ENCODE peak calls at places on chromosomes 1 and 21, in ten cellular contexts. One of them, this sample, is unnamed.
A peak's percentile ranks its signal among the peaks of the same experiment; 100 is the strongest.

GRCh38 chr1:198528376-198528775 is 12.1 kb downstream of the ATP6V1G3 start:
- DNase-seq in GM19239: no peak
- DNase-seq in left cardiac atrium: no peak
- DNase-seq in AG20443: peak; percentile 11
- DNase-seq in hippocampal formation: no peak
- DNase-seq in NCI-H1092: no peak
- DNase-seq in AG08396: no peak
- DNase-seq in non-pigmented ciliary epithelial cell: peak; percentile 15
- DNase-seq in progenitor cell of endocrine pancreas: no peak
- DNase-seq in stimulated activated effector memory CD8-positive, alpha-beta T cell treated with anti-CD3 and anti-CD28 coated beads, Interleukin-12 subunit alpha, Interleukin-12 subunit beta, amount 100 ng/mL, for 72 hours: no peak
- DNase-seq in this sample: peak; percentile 6

GRCh38 chr1:225915538-225915991 is 8.5 kb downstream of the PYCR2 start:
- DNase-seq in GM19239: no peak
- DNase-seq in left cardiac atrium: no peak
- DNase-seq in AG20443: no peak
- DNase-seq in hippocampal formation: peak; percentile 28
- DNase-seq in NCI-H1092: peak; percentile 21
- DNase-seq in AG08396: no peak
- DNase-seq in non-pigmented ciliary epithelial cell: no peak
- DNase-seq in progenitor cell of endocrine pancreas: no peak
- DNase-seq in stimulated activated effector memory CD8-positive, alpha-beta T cell treated with anti-CD3 and anti-CD28 coated beads, Interleukin-12 subunit alpha, Interleukin-12 subunit beta, amount 100 ng/mL, for 72 hours: no peak
- DNase-seq in this sample: no peak

GRCh38 chr21:26469789-26470188 is 103.3 kb downstream of the CYYR1 start:
- DNase-seq in GM19239: no peak
- DNase-seq in left cardiac atrium: no peak
- DNase-seq in AG20443: peak; percentile 82
- DNase-seq in hippocampal formation: peak; percentile 50
- DNase-seq in NCI-H1092: no peak
- DNase-seq in AG08396: peak; percentile 11
- DNase-seq in non-pigmented ciliary epithelial cell: no peak
- DNase-seq in progenitor cell of endocrine pancreas: no peak
- DNase-seq in stimulated activated effector memory CD8-positive, alpha-beta T cell treated with anti-CD3 and anti-CD28 coated beads, Interleukin-12 subunit alpha, Interleukin-12 subunit beta, amount 100 ng/mL, for 72 hours: no peak
- DNase-seq in this sample: peak; percentile 57

GRCh38 chr21:44006017-44006624 is 6.0 kb upstream of the TRAPPC10 start:
- DNase-seq in GM19239: no peak
- DNase-seq in left cardiac atrium: peak; percentile 69
- DNase-seq in AG20443: peak; percentile 95
- DNase-seq in hippocampal formation: no peak
- DNase-seq in NCI-H1092: no peak
- DNase-seq in AG08396: peak; percentile 90
- DNase-seq in non-pigmented ciliary epithelial cell: peak; percentile 90
- DNase-seq in progenitor cell of endocrine pancreas: no peak
- DNase-seq in stimulated activated effector memory CD8-positive, alpha-beta T cell treated with anti-CD3 and anti-CD28 coated beads, Interleukin-12 subunit alpha, Interleukin-12 subunit beta, amount 100 ng/mL, for 72 hours: no peak
- DNase-seq in this sample: peak; percentile 86

GRCh38 chr1:55958498-55958897 is 620.9 kb downstream of the PLPP3 start:
- DNase-seq in GM19239: no peak
- DNase-seq in left cardiac atrium: no peak
- DNase-seq in AG20443: no peak
- DNase-seq in hippocampal formation: no peak
- DNase-seq in NCI-H1092: no peak
- DNase-seq in AG08396: no peak
- DNase-seq in non-pigmented ciliary epithelial cell: no peak
- DNase-seq in progenitor cell of endocrine pancreas: no peak
- DNase-seq in stimulated activated effector memory CD8-positive, alpha-beta T cell treated with anti-CD3 and anti-CD28 coated beads, Interleukin-12 subunit alpha, Interleukin-12 subunit beta, amount 100 ng/mL, for 72 hours: no peak
- DNase-seq in this sample: no peak

GRCh38 chr1:18927654-18928272 is 25.4 kb upstream of the ALDH4A1 start:
- DNase-seq in GM19239: no peak
- DNase-seq in left cardiac atrium: peak; percentile 21
- DNase-seq in AG20443: no peak
- DNase-seq in hippocampal formation: no peak
- DNase-seq in NCI-H1092: no peak
- DNase-seq in AG08396: no peak
- DNase-seq in non-pigmented ciliary epithelial cell: no peak
- DNase-seq in progenitor cell of endocrine pancreas: no peak
- DNase-seq in stimulated activated effector memory CD8-positive, alpha-beta T cell treated with anti-CD3 and anti-CD28 coated beads, Interleukin-12 subunit alpha, Interleukin-12 subunit beta, amount 100 ng/mL, for 72 hours: peak; percentile 73
- DNase-seq in this sample: no peak

GRCh38 chr1:24987424-24987823 is 57.3 kb upstream of the RUNX3 start:
- DNase-seq in GM19239: no peak
- DNase-seq in left cardiac atrium: no peak
- DNase-seq in AG20443: no peak
- DNase-seq in hippocampal formation: no peak
- DNase-seq in NCI-H1092: no peak
- DNase-seq in AG08396: no peak
- DNase-seq in non-pigmented ciliary epithelial cell: no peak
- DNase-seq in progenitor cell of endocrine pancreas: no peak
- DNase-seq in stimulated activated effector memory CD8-positive, alpha-beta T cell treated with anti-CD3 and anti-CD28 coated beads, Interleukin-12 subunit alpha, Interleukin-12 subunit beta, amount 100 ng/mL, for 72 hours: no peak
- DNase-seq in this sample: no peak

GRCh38 chr1:55039342-55040082 is at the start of gene PCSK9:
- DNase-seq in GM19239: no peak
- DNase-seq in left cardiac atrium: no peak
- DNase-seq in AG20443: peak; percentile 73
- DNase-seq in hippocampal formation: no peak
- DNase-seq in NCI-H1092: no peak
- DNase-seq in AG08396: peak; percentile 48
- DNase-seq in non-pigmented ciliary epithelial cell: no peak
- DNase-seq in progenitor cell of endocrine pancreas: peak; percentile 43
- DNase-seq in stimulated activated effector memory CD8-positive, alpha-beta T cell treated with anti-CD3 and anti-CD28 coated beads, Interleukin-12 subunit alpha, Interleukin-12 subunit beta, amount 100 ng/mL, for 72 hours: no peak
- DNase-seq in this sample: no peak

GRCh38 chr1:156407344-156407743 is 38.3 kb downstream of the RHBG start:
- DNase-seq in GM19239: no peak
- DNase-seq in left cardiac atrium: no peak
- DNase-seq in AG20443: no peak
- DNase-seq in hippocampal formation: peak; percentile 71
- DNase-seq in NCI-H1092: no peak
- DNase-seq in AG08396: no peak
- DNase-seq in non-pigmented ciliary epithelial cell: no peak
- DNase-seq in progenitor cell of endocrine pancreas: no peak
- DNase-seq in stimulated activated effector memory CD8-positive, alpha-beta T cell treated with anti-CD3 and anti-CD28 coated beads, Interleukin-12 subunit alpha, Interleukin-12 subunit beta, amount 100 ng/mL, for 72 hours: no peak
- DNase-seq in this sample: no peak